ENCODE peak calls at places on chromosomes 6 and 20, in seven cellular contexts. A is CD4-positive, alpha-beta memory T cell; I is psoas muscle; S is cardiac muscle cell; G is heart left ventricle; Z is aorta; V is IMR-90. L is an unnamed sample. For H3K4me1 and H3K36me3, the result is how much of the 10 kb centered on the place peaks cover.

GRCh38 chr6:144715344-144715743 is 430.2 kb downstream of the UTRN start:
- DNase-seq in A (no peak), I (no peak), S (no peak), G (no peak), Z (no peak), V (no peak), L (no peak)

GRCh38 chr6:128333581-128334223 is 186.7 kb downstream of the PTPRK start:
- DNase-seq in A (no peak), I (no peak), S (peak), G (no peak), Z (no peak), V (no peak), L (no peak)

GRCh38 chr6:135680964-135681913 is 170.3 kb upstream of the PDE7B start:
- DNase-seq in A (no peak), I (no peak), S (peak), G (no peak), Z (no peak), V (no peak), L (no peak)

GRCh38 chr6:126170875-126171489 is 168.9 kb upstream of the CENPW start:
- DNase-seq in A (peak), I (no peak), S (peak), G (no peak), Z (no peak), V (peak), L (no peak)

GRCh38 chr6:53220605-53221004 is 72.0 kb upstream of the GCM1 start:
- DNase-seq in A (no peak), I (no peak), S (no peak), G (no peak), Z (no peak), V (no peak), L (no peak)

GRCh38 chr6:13788820-13789219 is 25.5 kb downstream of the MCUR1 start:
- DNase-seq in A (no peak), I (no peak), S (no peak), G (no peak), Z (no peak), V (no peak), L (no peak)

GRCh38 chr20:19211661-19212523 is 550 bp upstream of the SLC24A3 start:
- DNase-seq in A (no peak), I (peak), S (peak), G (peak), Z (peak), V (no peak), L (peak)

GRCh38 chr6:130365166-130366010 is 429 bp upstream of the TMEM200A start:
- DNase-seq in A (peak), I (peak), S (peak), G (peak), Z (peak), V (peak), L (peak)

GRCh38 chr20:56628873-56629463 is at the start of gene TFAP2C:
- DNase-seq in A (no peak), I (peak), S (peak), G (peak), Z (peak), V (no peak), L (peak)

GRCh38 chr6:13328076-13328874 is at the start of gene TBC1D7:
- DNase-seq in A (peak), I (peak), S (peak), G (peak), Z (peak), V (peak), L (peak)

GRCh38 chr6:152206072-152206818 is 398.8 kb downstream of the ESR1 start:
- DNase-seq in A (peak), I (peak), S (peak), G (no peak), Z (peak), V (peak), L (no peak)

GRCh38 chr20:10672579-10673127 is 1.1 kb downstream of the JAG1 start:
- DNase-seq in A (peak), I (peak), S (peak), G (peak), Z (peak), V (peak), L (peak)

GRCh38 chr6:130288065-130288464 is 65.3 kb upstream of the SAMD3 start:
- DNase-seq in A (no peak), I (no peak), S (no peak), G (no peak), Z (no peak), V (peak), L (no peak)

GRCh38 chr6:54850061-54850460 is 3.5 kb downstream of the FAM83B start:
- DNase-seq in A (no peak), I (no peak), S (no peak), G (no peak), Z (no peak), V (no peak), L (no peak)

GRCh38 chr20:63576311-63576710 is 2.3 kb upstream of the HELZ2 start:
- DNase-seq in A (no peak), I (no peak), S (no peak), G (no peak), Z (no peak), V (no peak), L (no peak)

GRCh38 chr6:167795874-167796667 is 30.6 kb upstream of the AFDN start:
- DNase-seq in A (no peak), I (peak), S (no peak), G (peak), Z (no peak), V (no peak), L (no peak)

GRCh38 chr6:79913369-79913768 is 34.0 kb downstream of the ELOVL4 start:
- DNase-seq in A (no peak), I (no peak), S (no peak), G (no peak), Z (no peak), V (no peak), L (no peak)

GRCh38 chr20:22586645-22587310 is 2.4 kb upstream of the FOXA2 start:
- DNase-seq in A (no peak), I (no peak), S (peak), G (no peak), Z (no peak), V (no peak), L (peak)

GRCh38 chr6:137496909-137497721 is 2.9 kb upstream of the OLIG3 start:
- DNase-seq in A (no peak), I (no peak), S (no peak), G (no peak), Z (no peak), V (no peak), L (no peak)

GRCh38 chr20:51042657-51043247 is 19.8 kb upstream of the KCNG1 start:
- DNase-seq in A (no peak), I (no peak), S (no peak), G (no peak), Z (no peak), V (no peak), L (peak)

GRCh38 chr6:81326856-81327561 is 425.5 kb downstream of the TENT5A start:
- DNase-seq in A (no peak), I (no peak), S (peak), G (no peak), Z (no peak), V (peak), L (no peak)

GRCh38 chr6:29479560-29479959 is 8.2 kb downstream of the MAS1L start:
- DNase-seq in A (no peak), I (no peak), S (no peak), G (no peak), Z (no peak), V (no peak), L (no peak)

GRCh38 chr6:156396068-156396771 is 381.0 kb upstream of the ARID1B start:
- DNase-seq in A (peak), I (no peak), S (no peak), G (no peak), Z (no peak), V (no peak), L (no peak)

GRCh38 chr6:77466055-77467028 is 3.1 kb upstream of the HTR1B start:
- DNase-seq in A (peak), I (peak), S (peak), G (peak), Z (peak), V (peak), L (no peak)

GRCh38 chr6:49462071-49462470 is 982 bp downstream of the MMUT start:
- DNase-seq in A (peak), I (no peak), S (peak), G (no peak), Z (no peak), V (peak), L (no peak)

GRCh38 chr6:23306251-23306950 is 737.0 kb downstream of the HDGFL1 start:
- DNase-seq in A (no peak), I (no peak), S (no peak), G (no peak), Z (no peak), V (no peak), L (no peak)

GRCh38 chr20:58148891-58149290 is 79.6 kb downstream of the ANKRD60 start:
- DNase-seq in A (no peak), I (no peak), S (no peak), G (no peak), Z (peak), V (no peak), L (peak)

GRCh38 chr6:130882370-130882769 is 55.2 kb downstream of the SMLR1 start:
- DNase-seq in A (no peak), I (no peak), S (no peak), G (no peak), Z (no peak), V (no peak), L (no peak)

GRCh38 chr6:38058022-38058421 is 238.5 kb downstream of the ZFAND3 start:
- DNase-seq in A (no peak), I (no peak), S (no peak), G (no peak), Z (no peak), V (peak), L (no peak)

GRCh38 chr6:95596021-95596420 is 18.7 kb downstream of the MANEA start:
- DNase-seq in A (no peak), I (no peak), S (no peak), G (no peak), Z (no peak), V (no peak), L (no peak)

GRCh38 chr6:162123797-162124196 is 603.8 kb downstream of the PRKN start:
- DNase-seq in A (no peak), I (no peak), S (peak), G (peak), Z (no peak), V (no peak), L (no peak)

GRCh38 chr20:6636209-6637159 is 131.0 kb upstream of the BMP2 start:
- DNase-seq in A (no peak), I (no peak), S (peak), G (no peak), Z (no peak), V (peak), L (peak)

GRCh38 chr20:41174782-41175181 is 37.4 kb downstream of the PLCG1 start:
- DNase-seq in A (no peak), I (no peak), S (peak), G (peak), Z (no peak), V (peak), L (no peak)
- H3K4me1 ChIP-seq in A (under half), I (half or more), S (under half), G (half or more), Z (under half), V (under half), L (under half)

GRCh38 chr6:47964994-47965393 is 146.0 kb downstream of the PTCHD4 start:
- DNase-seq in A (no peak), I (no peak), S (no peak), G (no peak), Z (no peak), V (no peak), L (no peak)

GRCh38 chr6:47967843-47968242 is 143.2 kb downstream of the PTCHD4 start:
- DNase-seq in A (no peak), I (no peak), S (no peak), G (no peak), Z (no peak), V (no peak), L (no peak)

GRCh38 chr6:47970826-47971225 is 140.2 kb downstream of the PTCHD4 start:
- DNase-seq in A (no peak), I (no peak), S (no peak), G (no peak), Z (no peak), V (no peak), L (no peak)
- H3K4me3 ChIP-seq in A (no peak), I (no peak), S (no peak), G (no peak), Z (no peak), V (no peak), L (no peak)

GRCh38 chr6:56518995-56519767 is 123.5 kb downstream of the DST start:
- DNase-seq in A (no peak), I (no peak), S (no peak), G (no peak), Z (no peak), V (no peak), L (no peak)
- H3K36me3 ChIP-seq in A (under half), I (half or more), S (under half), G (under half), Z (under half), V (under half), L (under half)

DNA sequence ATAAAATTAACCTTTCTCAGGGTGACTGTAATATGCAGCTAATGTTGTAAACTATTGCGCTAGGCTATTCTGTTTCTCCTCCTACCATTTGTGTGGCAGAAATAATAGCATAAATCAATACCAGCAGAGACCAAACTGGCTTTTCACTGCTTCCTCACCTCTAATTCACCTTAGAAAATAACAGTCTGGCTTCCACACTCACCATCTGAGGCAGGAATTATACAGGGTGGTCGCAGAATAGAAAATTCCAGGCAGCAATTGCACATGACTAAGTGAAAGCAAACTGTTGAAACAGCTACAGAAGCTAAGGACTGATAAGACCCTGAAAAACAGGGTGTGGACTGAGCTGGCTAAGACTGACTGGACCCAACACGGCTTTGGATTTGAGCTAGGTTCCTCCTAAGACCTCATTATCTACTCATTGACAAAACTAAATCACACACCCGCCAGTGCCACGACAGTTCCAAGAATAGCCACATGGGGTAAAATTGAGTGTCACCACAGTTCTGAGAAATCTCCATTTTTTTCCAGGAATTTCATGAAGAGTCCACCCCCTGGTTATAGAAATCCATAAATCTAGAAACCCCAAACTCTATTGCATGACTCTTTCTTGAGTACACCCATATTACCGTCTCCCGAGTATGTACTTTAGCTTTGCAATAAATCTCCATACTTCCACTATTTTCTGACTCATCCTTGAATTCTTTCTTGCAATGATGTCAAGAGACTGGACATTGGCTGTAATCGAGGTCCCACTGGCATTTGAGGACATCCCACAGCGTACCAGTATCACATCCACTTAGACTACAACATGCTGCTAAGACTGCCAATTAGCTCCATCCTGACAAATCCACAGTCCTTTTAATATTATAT is 60.9 kb upstream of the KCNQ5 start:
- DNase-seq in A (no peak), I (no peak), S (peak), G (no peak), Z (no peak), V (peak), L (no peak)
- H3K4me1 ChIP-seq in A (under half), I (under half), S (under half), G (under half), Z (under half), V (under half), L (under half)